ENCODE peak calls at places on chromosomes 16 and 17, in five cellular contexts. G is fibroblast of lung, S is pancreas, X is lower leg skin, I is colonic mucosa. K is an unnamed sample.

GRCh38 chr17:34703533-34703932 is 124.2 kb downstream of the TMEM132E start:
- DNase-seq in G (peak), X (no peak), S (no peak), I (peak), K (peak)

GRCh38 chr16:50469744-50470301 is 78.4 kb upstream of the NKD1 start:
- DNase-seq in G (no peak), X (no peak), I (no peak), S (no peak), K (no peak)

GRCh38 chr16:24523569-24523968 is 15.8 kb upstream of the RBBP6 start:
- DNase-seq in I (no peak), S (no peak), G (no peak), X (no peak), K (no peak)

GRCh38 chr16:14483819-14484385 is 146.2 kb downstream of the PARN start:
- DNase-seq in G (no peak), X (no peak), I (no peak), S (no peak), K (no peak)

GRCh38 chr17:34354637-34355036 is 1.6 kb upstream of the CCL13 start:
- DNase-seq in X (no peak), G (peak), S (no peak), I (no peak), K (peak)

GRCh38 chr17:47204722-47205418 is 4.3 kb upstream of the MYL4 start:
- DNase-seq in G (peak), I (no peak), X (no peak), S (no peak), K (peak)

GRCh38 chr16:11560701-11561439 is 25.8 kb downstream of the LITAF start:
- DNase-seq in X (peak), S (no peak), G (no peak), I (no peak), K (peak)

GRCh38 chr16:89793955-89794354 is 22.5 kb downstream of the FANCA start:
- DNase-seq in S (no peak), G (no peak), X (no peak), I (no peak), K (no peak)

GRCh38 chr16:11833951-11834695 is 17.2 kb downstream of the RSL1D1 start:
- DNase-seq in I (no peak), X (no peak), S (no peak), G (peak), K (peak)

GRCh38 chr17:67050066-67050465 is 5.7 kb downstream of the CACNG1 start:
- DNase-seq in I (no peak), S (no peak), G (no peak), X (no peak), K (no peak)

GRCh38 chr16:80720759-80721470 is 83.5 kb downstream of the CDYL2 start:
- DNase-seq in I (no peak), X (no peak), S (no peak), G (peak), K (peak)

GRCh38 chr16:50311134-50311528 is 44.8 kb downstream of the ADCY7 start:
- DNase-seq in S (no peak), I (no peak), X (peak), G (no peak), K (no peak)

GRCh38 chr16:68416057-68417046 is 32.0 kb downstream of the SMPD3 start:
- DNase-seq in I (peak), S (no peak), X (no peak), G (no peak), K (no peak)

GRCh38 chr16:71986131-71986530 is 14.1 kb downstream of the PKD1L3 start:
- DNase-seq in X (no peak), S (no peak), G (no peak), I (no peak), K (no peak)

GRCh38 chr17:13702266-13702665 is 100.5 kb upstream of the HS3ST3A1 start:
- DNase-seq in I (no peak), G (peak), S (no peak), X (no peak), K (peak)

GRCh38 chr17:38511126-38512108 is 83.2 kb downstream of the ARHGAP23 start:
- DNase-seq in I (no peak), S (no peak), X (no peak), G (peak), K (peak)

GRCh38 chr16:86129541-86129940 is 230.6 kb downstream of the IRF8 start:
- DNase-seq in G (no peak), I (no peak), S (no peak), X (no peak), K (no peak)

GRCh38 chr16:22302776-22303363 is 5.7 kb downstream of the POLR3E start:
- DNase-seq in I (no peak), X (no peak), G (no peak), S (no peak), K (no peak)

GRCh38 chr16:17058471-17058870 is 412.3 kb downstream of the XYLT1 start:
- DNase-seq in G (no peak), S (no peak), X (no peak), I (no peak), K (no peak)

GRCh38 chr17:34357398-34357797 is 1.1 kb downstream of the CCL13 start:
- DNase-seq in S (no peak), X (no peak), G (no peak), I (no peak), K (no peak)

GRCh38 chr17:81365601-81366585 is 29.4 kb upstream of the BAHCC1 start:
- DNase-seq in G (peak), S (peak), X (no peak), I (peak), K (no peak)

GRCh38 chr17:41717408-41718286 is 5.5 kb downstream of the GAST start:
- DNase-seq in G (peak), X (peak), S (no peak), I (no peak), K (peak)

GRCh38 chr17:80361495-80362220 is 53.3 kb upstream of the ENDOV start:
- DNase-seq in G (no peak), X (no peak), I (no peak), S (peak), K (peak)

GRCh38 chr16:54135361-54136275 is 151.0 kb downstream of the IRX3 start:
- DNase-seq in X (no peak), I (no peak), S (no peak), G (peak), K (peak)

GRCh38 chr16:12614662-12615278 is 188.9 kb downstream of the CPPED1 start:
- DNase-seq in I (no peak), X (no peak), S (no peak), G (no peak), K (no peak)

GRCh38 chr17:75817571-75817970 is 26.6 kb downstream of the UNC13D start:
- DNase-seq in G (no peak), X (no peak), I (no peak), S (peak), K (no peak)

GRCh38 chr16:67773569-67774456 is 32.5 kb downstream of the RANBP10 start:
- DNase-seq in G (peak), X (no peak), S (no peak), I (no peak), K (no peak)

GRCh38 chr17:82065193-82065637 is 389 bp downstream of the DUS1L start:
- DNase-seq in X (no peak), S (peak), G (peak), I (no peak), K (no peak)

GRCh38 chr17:51397361-51398127 is 137.2 kb downstream of the UTP18 start:
- DNase-seq in I (no peak), S (no peak), X (no peak), G (peak), K (peak)

GRCh38 chr17:76820523-76820922 is 47.7 kb upstream of the MGAT5B start:
- DNase-seq in G (no peak), I (no peak), S (no peak), X (no peak), K (no peak)

GRCh38 chr16:11224096-11224893 is 31.7 kb downstream of the SOCS1 start:
- DNase-seq in G (no peak), X (peak), I (peak), S (no peak), K (no peak)

GRCh38 chr17:35896011-35896587 is 15.9 kb upstream of the CCL5 start:
- DNase-seq in S (no peak), I (no peak), X (no peak), G (no peak), K (no peak)

GRCh38 chr17:61966201-61966600 is 38.4 kb upstream of the INTS2 start:
- DNase-seq in X (no peak), G (no peak), I (no peak), S (no peak), K (no peak)

GRCh38 chr17:49146620-49147306 is 14.2 kb downstream of the B4GALNT2 start:
- DNase-seq in X (no peak), I (no peak), G (peak), S (no peak), K (peak)

GRCh38 chr17:80331820-80332219 is 71.2 kb downstream of the RNF213 start:
- DNase-seq in X (no peak), S (no peak), G (no peak), I (no peak), K (no peak)

GRCh38 chr16:73183678-73184092 is 135.8 kb upstream of the ZFHX3 start:
- DNase-seq in G (no peak), S (no peak), X (no peak), I (no peak), K (peak)
- TF ChIP-seq CTCF in G (peak), S (no peak), X (no peak), I (no peak), K (no peak)

GRCh38 chr16:69444873-69445517 is 20.6 kb downstream of the CYB5B start:
- DNase-seq in X (no peak), G (no peak), S (no peak), I (no peak), K (peak)
- H3K4me3 ChIP-seq in X (no peak), G (peak), S (no peak), I (peak), K (peak)

GRCh38 chr17:6713130-6713917 is at the start of gene SLC13A5:
- DNase-seq in S (no peak), G (peak), I (no peak), X (no peak), K (peak)
- TF ChIP-seq CTCF in S (no peak), G (peak), I (no peak), X (no peak), K (peak)

DNA sequence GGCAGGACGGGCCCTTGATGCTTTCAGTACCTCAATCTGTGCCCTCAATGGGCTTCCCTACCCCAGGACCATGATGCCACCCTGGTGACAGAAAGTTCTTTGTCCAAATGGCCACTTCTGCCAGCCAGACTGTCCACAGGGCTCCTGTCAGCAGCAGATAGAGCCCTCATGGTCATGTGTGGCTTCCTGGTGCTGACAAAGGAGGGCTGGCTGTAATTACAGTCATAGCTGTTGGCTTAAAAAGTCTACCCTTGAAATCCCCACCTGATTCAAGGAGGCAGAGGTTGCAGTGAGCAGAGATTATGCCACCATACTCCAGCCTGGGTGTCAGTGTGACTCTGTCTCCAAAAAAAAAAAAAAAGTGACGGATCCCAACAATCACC is 3.3 kb downstream of the TRPV2 start:
- DNase-seq in S (no peak), I (no peak), X (no peak), G (no peak), K (no peak)
- H3K4me3 ChIP-seq in S (no peak), I (no peak), X (no peak), G (no peak), K (no peak)

DNA sequence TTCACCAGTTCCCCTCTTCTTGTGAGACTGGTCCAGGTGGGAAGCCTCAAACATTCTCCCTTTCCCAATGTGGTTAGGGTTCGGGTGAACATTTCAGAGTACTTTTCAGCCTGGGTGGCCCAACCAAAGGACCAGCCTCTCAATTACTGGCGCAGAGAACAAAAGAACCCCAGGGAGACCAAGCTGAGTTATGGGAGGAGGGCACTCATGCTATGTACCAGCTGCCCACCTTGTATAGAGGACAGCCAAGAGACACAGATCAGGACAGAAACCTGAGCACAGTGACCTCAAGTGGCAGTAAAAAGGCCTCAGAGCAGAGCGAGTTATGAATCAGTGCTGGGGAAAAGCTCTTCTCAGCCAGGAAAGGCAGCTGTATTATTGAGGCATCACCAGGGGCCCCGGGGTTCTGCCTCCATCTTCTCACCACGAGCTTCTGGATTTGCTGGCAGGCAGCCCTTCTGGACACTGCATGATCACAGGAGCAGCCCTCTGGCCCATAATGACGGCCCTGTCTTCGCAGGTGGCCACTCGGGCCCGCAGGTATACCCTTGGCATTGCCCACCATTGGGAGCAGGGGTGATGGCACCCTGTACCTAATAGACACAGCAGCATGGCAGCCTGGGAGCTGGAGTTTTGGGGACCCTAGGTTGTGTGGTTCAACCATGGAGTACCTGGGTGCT is 3.8 kb downstream of the G6PC3 start:
- DNase-seq in X (no peak), S (peak), G (no peak), I (no peak), K (no peak)
- TF ChIP-seq CTCF in X (no peak), S (no peak), G (no peak), I (no peak), K (no peak)

GRCh38 chr17:50149425-50150353 is 788 bp downstream of the PPP1R9B start:
- DNase-seq in S (peak), G (peak), X (no peak), I (no peak), K (peak)
- H3K4me3 ChIP-seq in S (peak), G (peak), X (peak), I (peak), K (peak)

DNA sequence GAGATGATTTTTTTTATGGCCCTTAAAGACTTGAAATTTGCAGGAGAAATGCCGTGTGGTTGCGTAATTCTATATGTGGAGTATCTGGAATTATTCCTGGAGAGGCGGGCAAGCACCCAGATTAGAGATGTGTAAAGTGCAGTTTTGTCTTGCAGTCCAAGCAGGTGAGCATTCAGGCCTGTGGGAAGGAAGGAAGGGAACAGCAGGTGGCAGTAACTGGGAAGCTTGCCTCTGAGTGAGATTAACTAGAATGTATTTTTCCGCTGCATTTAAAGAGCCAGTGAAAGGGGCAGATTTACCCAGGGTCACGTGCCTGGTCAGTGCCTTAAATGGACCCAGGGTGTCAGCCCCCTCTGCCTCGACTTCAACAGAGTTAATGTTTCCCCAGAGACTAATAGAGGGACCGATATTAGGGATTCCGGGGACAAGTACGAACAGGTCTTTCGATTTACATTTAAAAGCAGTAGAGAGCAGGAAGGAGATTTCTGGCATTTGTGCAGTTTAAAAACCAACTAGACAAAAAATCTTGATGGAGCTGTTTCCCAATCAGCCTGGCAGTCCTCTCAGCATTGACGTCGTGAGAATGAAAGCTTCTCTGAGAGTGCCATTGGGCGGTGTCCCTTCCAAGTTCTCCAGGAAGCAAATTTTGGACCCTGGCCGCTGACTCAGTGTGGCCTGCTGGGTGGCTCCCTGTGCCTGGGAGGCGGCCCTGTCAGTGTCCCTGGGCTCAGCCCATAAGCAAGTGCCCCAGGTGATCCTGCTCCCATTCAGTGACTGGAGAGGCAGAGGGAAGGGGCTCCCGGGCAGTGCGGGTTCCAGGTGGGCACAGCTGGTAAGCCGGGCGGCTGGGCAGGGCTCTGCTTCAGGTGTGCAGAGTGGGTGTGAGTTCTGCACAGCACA is 38.2 kb downstream of the KSR1 start:
- DNase-seq in X (peak), G (peak), S (peak), I (peak), K (peak)
- TF ChIP-seq CTCF in X (no peak), G (peak), S (peak), I (peak), K (peak)

GRCh38 chr16:15576960-15577958 is 65.7 kb downstream of the MARF1 start:
- DNase-seq in S (no peak), G (no peak), I (peak), X (no peak), K (no peak)
- H3K4me3 ChIP-seq in S (no peak), G (no peak), I (peak), X (no peak), K (no peak)

K was measured in fibroblast of mammary gland.